ENCODE peak calls at places on chromosomes 13 and 19, in six cellular contexts. W is Panc1, X is SK-N-SH, S is GM23338, U is A549, D is HCT116. F is an unnamed sample.

GRCh38 chr13:37069597-37070103 is 10.2 kb upstream of the SUPT20H start:
- DNase-seq in X (peak; percentile 19), D (no peak), S (no peak), U (no peak), W (no peak), F (no peak)

GRCh38 chr19:1251233-1251502 is 2.8 kb downstream of the MIDN start:
- DNase-seq in U (peak; percentile 86), X (peak; percentile 62), W (no peak), D (no peak), S (no peak), F (no peak)

GRCh38 chr13:105442941-105443340 is 1092.5 kb downstream of the EFNB2 start:
- DNase-seq in S (no peak), W (peak; percentile 0), D (peak; percentile 87), X (no peak), U (peak; percentile 87), F (no peak)

GRCh38 chr13:76974618-76974975 is 17.3 kb upstream of the CLN5 start:
- DNase-seq in U (no peak), X (no peak), D (no peak), W (no peak), S (no peak), F (no peak)

GRCh38 chr19:45645631-45646344 is 6.6 kb upstream of the EML2 start:
- DNase-seq in X (peak; percentile 97), W (peak; percentile 59), U (peak; percentile 95), S (peak; percentile 98), D (peak; percentile 88), F (no peak)

GRCh38 chr13:25248071-25248470 is 39.2 kb downstream of the MTMR6 start:
- DNase-seq in S (no peak), W (no peak), D (no peak), X (no peak), U (no peak), F (peak; percentile 47)

GRCh38 chr19:33700408-33700757 is 78.6 kb downstream of the CHST8 start:
- DNase-seq in W (no peak), S (no peak), D (no peak), U (no peak), X (peak; percentile 23), F (no peak)

GRCh38 chr13:34913040-34913439 is 29.0 kb upstream of the NBEA start:
- DNase-seq in W (no peak), X (no peak), D (no peak), S (peak; percentile 76), U (peak; percentile 4), F (peak; percentile 24)

GRCh38 chr13:39765801-39766463 is 110.5 kb downstream of the COG6 start:
- DNase-seq in S (peak; percentile 56), U (peak; percentile 5), W (no peak), X (peak; percentile 42), D (no peak), F (no peak)

GRCh38 chr19:850221-850978 is 1.7 kb upstream of the ELANE start:
- DNase-seq in W (no peak), S (peak; percentile 65), U (peak; percentile 92), D (no peak), X (peak; percentile 80), F (peak; percentile 95)

GRCh38 chr19:31938675-31939074 is 406.7 kb upstream of the ZNF507 start:
- DNase-seq in X (no peak), S (no peak), D (no peak), U (no peak), W (no peak), F (peak; percentile 34)

GRCh38 chr19:23318143-23318542 is 67.9 kb upstream of the ZNF724 start:
- DNase-seq in S (no peak), X (no peak), U (no peak), W (no peak), D (no peak), F (no peak)

GRCh38 chr19:23321953-23322549 is 71.9 kb upstream of the ZNF724 start:
- DNase-seq in X (no peak), S (no peak), U (no peak), D (no peak), W (no peak), F (peak; percentile 79)
- H3K27ac ChIP-seq in X (no peak overlapping the region), S (no peak overlapping the region), U (no peak overlapping the region), D (no peak overlapping the region), W (no peak overlapping the region), F (peak overlapping the region; percentile 28)

GRCh38 chr13:109790951-109791605 is 4.7 kb upstream of the IRS2 start:
- DNase-seq in X (peak; percentile 69), W (no peak), D (no peak), U (peak; percentile 69), S (peak; percentile 76), F (peak; percentile 95)
- TF ChIP-seq REST in X (no peak), W (no peak), D (no peak), U (no peak), S (no peak), F (peak; percentile 44)

GRCh38 chr13:99416411-99417121 is 84.7 kb upstream of the TM9SF2 start:
- DNase-seq in W (no peak), U (no peak), D (no peak), S (no peak), X (no peak), F (no peak)

GRCh38 chr13:99417151-99417820 is 84.0 kb upstream of the TM9SF2 start:
- DNase-seq in D (no peak), X (no peak), U (no peak), S (peak; percentile 60), W (no peak), F (no peak)

GRCh38 chr13:99414048-99414995 is 87.0 kb upstream of the TM9SF2 start:
- DNase-seq in X (no peak), S (no peak), D (no peak), W (no peak), U (no peak), F (no peak)

GRCh38 chr13:99415851-99416331 is 85.4 kb upstream of the TM9SF2 start:
- DNase-seq in X (no peak), D (no peak), U (no peak), S (no peak), W (no peak), F (no peak)

DNA sequence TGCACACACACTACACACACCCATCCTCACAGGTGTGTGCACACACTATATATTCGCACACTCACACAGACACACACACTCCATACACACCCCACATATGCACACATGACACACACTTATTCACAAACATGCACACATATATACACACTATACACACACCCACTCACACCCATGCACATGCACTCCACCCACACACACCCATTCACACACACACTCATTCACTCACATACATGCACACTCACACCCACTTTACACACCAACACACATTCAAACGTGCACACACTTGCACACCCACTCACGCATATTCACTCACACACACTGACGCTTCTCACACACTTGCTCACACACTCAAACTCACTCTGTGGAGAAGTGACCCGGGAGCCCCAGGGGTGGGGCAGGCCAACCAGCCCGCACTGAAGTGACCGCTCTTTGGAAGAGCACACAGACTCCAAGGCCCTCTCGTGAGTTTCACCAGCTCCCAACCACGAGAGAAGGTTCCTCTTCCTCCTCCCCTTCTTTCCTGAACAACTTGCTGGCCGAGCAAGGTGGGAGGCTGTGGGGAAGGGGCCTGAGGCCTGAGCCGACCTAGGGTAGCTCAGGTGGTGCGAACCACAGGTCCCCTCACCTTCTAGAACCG is 86.1 kb upstream of the TM9SF2 start:
- DNase-seq in D (no peak), U (no peak), S (no peak), W (no peak), X (no peak), F (no peak)
- H3K27ac ChIP-seq in D (no peak overlapping the region), U (no peak overlapping the region), S (no peak overlapping the region), W (no peak overlapping the region), X (no peak overlapping the region), F (no peak overlapping the region)

GRCh38 chr13:92805766-92806165 is 420.8 kb upstream of the GPC6 start:
- DNase-seq in W (no peak), D (no peak), U (no peak), S (no peak), X (no peak), F (no peak)
- TF ChIP-seq REST in W (no peak), D (no peak), U (no peak), S (no peak), X (no peak), F (no peak)

DNA sequence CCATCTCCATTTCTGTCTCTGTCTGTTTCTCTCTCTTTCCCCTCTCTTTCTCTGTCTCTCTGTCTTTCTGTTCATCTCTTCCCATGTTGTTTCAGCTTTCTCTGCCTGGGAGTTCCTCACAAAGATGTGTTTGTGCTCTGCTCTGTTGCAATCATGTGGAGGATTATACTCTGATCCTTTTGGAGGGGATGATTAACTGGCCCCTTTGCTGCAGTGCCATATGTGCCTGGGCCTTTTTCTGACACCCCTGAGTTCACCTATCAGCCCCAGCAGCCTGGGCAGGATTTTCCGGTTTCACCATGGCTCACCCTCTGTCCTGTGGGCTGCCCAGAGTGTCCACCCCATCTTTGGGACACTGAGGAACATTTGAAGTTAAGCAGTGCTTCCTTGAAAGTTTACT is 9.0 kb upstream of the TEX26 start:
- DNase-seq in D (no peak), U (no peak), W (no peak), X (no peak), S (no peak), F (no peak)
- H3K27ac ChIP-seq in D (no peak overlapping the region), U (no peak overlapping the region), W (no peak overlapping the region), X (no peak overlapping the region), S (no peak overlapping the region), F (no peak overlapping the region)

DNA sequence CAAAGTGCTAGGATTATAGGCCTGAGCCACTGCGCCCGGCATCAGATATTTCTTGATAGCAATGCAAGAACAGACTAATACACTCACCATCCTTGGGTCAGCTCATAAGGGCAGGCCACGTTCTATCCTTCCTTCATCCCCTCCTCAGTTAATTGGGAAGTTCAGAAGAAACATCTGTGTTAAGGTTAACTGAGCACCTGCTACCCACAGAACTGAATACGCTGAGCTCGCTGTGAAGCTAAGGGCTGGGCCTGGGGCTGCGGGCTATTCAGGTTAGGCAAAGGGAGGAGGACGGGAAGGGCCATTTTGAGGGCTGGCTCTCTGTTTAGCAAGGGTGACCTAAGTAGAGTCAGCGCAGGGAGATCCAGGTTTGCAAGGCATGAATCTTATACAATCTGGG is 43.0 kb upstream of the UQCRFS1 start:
- DNase-seq in D (no peak), W (no peak), S (no peak), U (no peak), X (no peak), F (no peak)
- TF ChIP-seq REST in D (no peak), W (no peak), S (no peak), U (no peak), X (no peak), F (no peak)

DNA sequence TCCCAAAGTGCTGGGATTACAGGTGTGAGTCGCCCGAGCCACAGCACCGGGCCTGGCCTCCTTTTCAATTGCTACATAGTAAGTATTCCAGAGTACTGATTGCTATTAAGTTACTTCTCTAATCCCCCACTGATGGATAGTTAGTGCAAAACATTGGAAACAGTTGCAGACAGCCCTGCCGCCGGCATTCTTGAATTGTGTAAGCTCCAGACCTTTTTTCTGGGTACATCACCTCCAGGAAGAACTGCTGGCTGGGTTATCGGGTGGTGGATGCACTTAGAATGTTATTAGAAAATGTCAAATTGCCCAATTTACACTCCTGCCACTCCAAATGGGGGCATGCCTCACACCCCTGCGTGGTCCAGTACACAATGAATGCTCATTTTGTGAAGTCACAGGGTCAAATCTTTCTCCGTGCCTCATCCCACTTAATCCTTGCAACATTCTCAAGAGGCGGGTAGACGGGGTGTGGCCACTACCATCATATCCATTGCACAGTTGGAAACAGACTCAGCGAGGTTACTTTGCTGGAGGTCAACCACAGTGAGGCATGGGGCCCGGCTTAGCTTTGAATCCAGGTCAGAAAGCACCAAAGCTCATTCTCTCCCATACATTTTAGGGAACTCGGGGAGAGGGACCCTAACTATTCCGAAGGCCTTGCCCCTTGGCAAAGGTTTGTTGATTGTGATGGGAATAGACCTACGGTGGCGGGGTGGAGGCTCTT is 1.0 kb upstream of the KDM4B start:
- DNase-seq in W (no peak), X (no peak), D (no peak), U (no peak), S (no peak), F (peak; percentile 83)
- H3K27ac ChIP-seq in W (peak overlapping the region; percentile 82), X (peak overlapping the region; percentile 71), D (peak overlapping the region; percentile 55), U (peak overlapping the region; percentile 71), S (no peak overlapping the region), F (no peak overlapping the region)